ENCODE peak calls at places on chromosomes 5 and 9, in five cellular contexts. I, L, T, D and Z are unnamed samples.

GRCh38 chr5:158875272-158875679 is 224.4 kb downstream of the EBF1 start:
- DNase-seq in D (no peak), L (no peak), I (no peak), T (peak), Z (peak)

GRCh38 chr5:154221371-154221896 is 30.9 kb downstream of the GALNT10 start:
- DNase-seq in T (peak), L (peak), D (no peak), I (peak), Z (peak)

GRCh38 chr9:19473605-19474004 is 64.8 kb downstream of the ACER2 start:
- DNase-seq in T (no peak), I (no peak), L (no peak), D (no peak), Z (no peak)

GRCh38 chr5:31833005-31833404 is 194.1 kb downstream of the PDZD2 start:
- DNase-seq in L (no peak), D (no peak), I (no peak), T (no peak), Z (no peak)

GRCh38 chr5:147327421-147327820 is 92.6 kb downstream of the STK32A start:
- DNase-seq in L (no peak), I (no peak), D (no peak), T (no peak), Z (no peak)

GRCh38 chr5:180399391-180399790 is 46.3 kb upstream of the GFPT2 start:
- DNase-seq in T (no peak), L (no peak), I (no peak), D (no peak), Z (no peak)

GRCh38 chr5:141711687-141712086 is 29.7 kb upstream of the ARAP3 start:
- DNase-seq in L (no peak), I (no peak), D (no peak), T (no peak), Z (no peak)

GRCh38 chr5:36068751-36069281 is 2.1 kb upstream of the UGT3A2 start:
- DNase-seq in T (no peak), D (no peak), I (no peak), L (no peak), Z (no peak)

GRCh38 chr5:163953883-163954282 is 448.5 kb downstream of the MAT2B start:
- DNase-seq in I (no peak), D (no peak), T (no peak), L (no peak), Z (no peak)

GRCh38 chr9:93120846-93121315 is 13.2 kb downstream of the NINJ1 start:
- DNase-seq in L (no peak), D (peak), I (no peak), T (no peak), Z (no peak)

GRCh38 chr5:115627295-115627825 is 1.5 kb upstream of the TMED7 start:
- DNase-seq in I (no peak), T (no peak), D (no peak), L (no peak), Z (peak)

GRCh38 chr9:104993291-104993963 is 65.5 kb upstream of the ABCA1 start:
- DNase-seq in T (peak), L (peak), I (peak), D (peak), Z (peak)

GRCh38 chr9:120711354-120711753 is 2.9 kb downstream of the MEGF9 start:
- DNase-seq in T (no peak), L (no peak), D (no peak), I (no peak), Z (no peak)
- H3K4me3 ChIP-seq in T (no peak), L (no peak), D (peak), I (no peak), Z (no peak)

GRCh38 chr5:73305386-73305785 is 132.4 kb downstream of the TMEM174 start:
- DNase-seq in L (no peak), I (no peak), T (no peak), D (no peak), Z (no peak)

GRCh38 chr5:73304381-73304780 is 131.4 kb downstream of the TMEM174 start:
- DNase-seq in T (no peak), L (no peak), I (no peak), D (no peak), Z (no peak)

GRCh38 chr5:73302797-73303138 is 129.8 kb downstream of the TMEM174 start:
- DNase-seq in T (no peak), L (no peak), D (no peak), I (no peak), Z (peak)

GRCh38 chr5:73301208-73302088 is 128.5 kb downstream of the TMEM174 start:
- DNase-seq in D (no peak), L (no peak), I (no peak), T (no peak), Z (no peak)

GRCh38 chr5:73303139-73304079 is 130.4 kb downstream of the TMEM174 start:
- DNase-seq in D (no peak), L (no peak), I (no peak), T (no peak), Z (no peak)
- TF ChIP-seq CTCF in D (no peak), L (no peak), I (peak), T (peak), Z (peak)

GRCh38 chr9:37033141-37033540 is 927 bp downstream of the PAX5 start:
- DNase-seq in T (no peak), I (no peak), D (no peak), L (no peak), Z (no peak)
- H3K4me3 ChIP-seq in T (no peak), I (peak), D (no peak), L (no peak), Z (no peak)

GRCh38 chr9:120917989-120918630 is 8.5 kb downstream of the TRAF1 start:
- DNase-seq in D (no peak), I (no peak), L (no peak), T (no peak), Z (no peak)

GRCh38 chr9:120914953-120915352 is 11.6 kb downstream of the TRAF1 start:
- DNase-seq in I (no peak), T (no peak), L (no peak), D (no peak), Z (no peak)

GRCh38 chr9:120917285-120917684 is 9.3 kb downstream of the TRAF1 start:
- DNase-seq in D (no peak), T (no peak), L (no peak), I (no peak), Z (no peak)

GRCh38 chr9:120915854-120916495 is 10.6 kb downstream of the TRAF1 start:
- DNase-seq in L (no peak), D (no peak), I (no peak), T (no peak), Z (no peak)

GRCh38 chr9:120916573-120916972 is 10.0 kb downstream of the TRAF1 start:
- DNase-seq in D (peak), T (peak), I (no peak), L (no peak), Z (no peak)
- TF ChIP-seq CTCF in D (no peak), T (peak), I (no peak), L (no peak), Z (peak)

DNA sequence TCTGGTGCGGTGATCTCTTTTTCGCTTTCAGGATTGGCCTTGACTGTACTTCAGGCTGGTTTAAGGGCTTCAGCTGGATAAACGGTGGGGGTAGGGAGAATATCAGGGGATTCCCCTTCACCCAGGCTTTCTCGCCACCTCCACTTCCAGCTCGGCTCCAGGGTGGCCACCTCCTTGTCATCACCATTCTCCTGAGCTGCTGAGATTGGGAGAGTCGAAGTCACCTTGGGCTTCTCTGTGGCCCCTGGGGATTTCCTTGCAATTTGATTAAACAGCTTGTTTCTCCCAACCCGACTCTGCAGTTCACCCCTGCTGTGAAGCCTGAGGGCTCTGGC is 964 bp downstream of the BSPRY start:
- DNase-seq in I (no peak), T (no peak), L (no peak), D (no peak), Z (no peak)
- H3K4me3 ChIP-seq in I (peak), T (no peak), L (peak), D (peak), Z (no peak)

GRCh38 chr9:110142868-110143866 is 64.8 kb downstream of the C9orf152 start:
- DNase-seq in L (no peak), T (no peak), D (no peak), I (no peak), Z (no peak)
- TF ChIP-seq CTCF in L (no peak), T (peak), D (no peak), I (no peak), Z (peak)

GRCh38 chr5:41832430-41832829 is 37.8 kb downstream of the OXCT1 start:
- DNase-seq in L (no peak), D (no peak), T (no peak), I (no peak), Z (no peak)

GRCh38 chr5:41834506-41834905 is 35.7 kb downstream of the OXCT1 start:
- DNase-seq in I (no peak), L (no peak), T (no peak), D (no peak), Z (no peak)

GRCh38 chr5:41831155-41831554 is 39.1 kb downstream of the OXCT1 start:
- DNase-seq in L (no peak), D (no peak), I (no peak), T (no peak), Z (no peak)

GRCh38 chr5:41841325-41841724 is 28.9 kb downstream of the OXCT1 start:
- DNase-seq in T (no peak), I (no peak), D (no peak), L (no peak), Z (no peak)

DNA sequence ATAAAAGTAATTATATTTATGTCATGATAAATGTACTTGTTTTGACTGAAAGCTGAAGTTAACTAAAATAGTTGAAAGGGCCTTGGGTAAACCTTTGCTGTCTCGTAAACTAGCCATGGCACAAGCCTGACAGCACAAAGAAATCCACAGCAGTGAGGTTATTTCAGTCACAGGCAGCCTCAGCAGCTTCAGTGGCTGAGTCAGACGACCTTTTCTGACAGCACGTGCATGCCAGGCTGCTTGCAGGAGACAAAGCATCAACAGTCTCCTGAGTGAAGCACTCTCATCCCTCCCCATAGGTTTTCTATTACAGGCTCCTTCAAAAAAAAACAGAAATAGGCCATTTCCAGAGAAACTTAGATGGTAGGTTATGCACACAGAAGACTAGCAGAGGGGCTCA is 34.6 kb downstream of the OXCT1 start:
- DNase-seq in D (peak), T (peak), L (no peak), I (no peak), Z (peak)
- H3K4me3 ChIP-seq in D (no peak), T (no peak), L (no peak), I (no peak), Z (no peak)

GRCh38 chr9:126777733-126778132 is 27.1 kb upstream of the ZBTB43 start:
- DNase-seq in T (no peak), D (no peak), I (no peak), L (no peak), Z (no peak)
- TF ChIP-seq CTCF in T (no peak), D (no peak), I (peak), L (no peak), Z (peak)

GRCh38 chr9:133640160-133640559 is 4.0 kb downstream of the DBH start:
- DNase-seq in L (no peak), T (no peak), I (no peak), D (no peak), Z (no peak)
- H3K4me3 ChIP-seq in L (no peak), T (no peak), I (no peak), D (no peak), Z (no peak)